ENCODE peak calls at places on chromosomes 16 and 17, in eight cellular contexts. One of them, this sample, is unnamed.

GRCh38 chr17:8954339-8954738 is 11.2 kb downstream of the PIK3R5 start:
- DNase-seq in lower leg skin: peak; percentile 66
- DNase-seq in A549: no peak
- DNase-seq in CD8-positive, alpha-beta T cell: peak; percentile 84
- DNase-seq in PC-9: no peak
- DNase-seq in GM12878: no peak
- DNase-seq in endothelial cell: no peak
- DNase-seq in CD4-positive, alpha-beta T cell: peak; percentile 73
- DNase-seq in this sample: peak; percentile 86

GRCh38 chr16:54934536-54935410 is 4.1 kb downstream of the IRX5 start:
- DNase-seq in lower leg skin: peak; percentile 50
- DNase-seq in A549: no peak
- DNase-seq in CD8-positive, alpha-beta T cell: no peak
- DNase-seq in PC-9: no peak
- DNase-seq in GM12878: no peak
- DNase-seq in endothelial cell: peak; percentile 59
- DNase-seq in CD4-positive, alpha-beta T cell: no peak
- DNase-seq in this sample: no peak

GRCh38 chr16:2090819-2091721 is 43.3 kb downstream of the TSC2 start:
- DNase-seq in lower leg skin: peak; percentile 70
- DNase-seq in A549: no peak
- DNase-seq in CD8-positive, alpha-beta T cell: no peak
- DNase-seq in PC-9: peak; percentile 62
- DNase-seq in GM12878: no peak
- DNase-seq in endothelial cell: peak; percentile 89
- DNase-seq in CD4-positive, alpha-beta T cell: no peak
- DNase-seq in this sample: no peak

GRCh38 chr16:649646-650045 is 481 bp downstream of the WDR90 start:
- DNase-seq in lower leg skin: no peak
- DNase-seq in A549: no peak
- DNase-seq in CD8-positive, alpha-beta T cell: no peak
- DNase-seq in PC-9: no peak
- DNase-seq in GM12878: no peak
- DNase-seq in endothelial cell: no peak
- DNase-seq in CD4-positive, alpha-beta T cell: no peak
- DNase-seq in this sample: no peak

GRCh38 chr16:50525716-50526115 is 22.5 kb upstream of the NKD1 start:
- DNase-seq in lower leg skin: no peak
- DNase-seq in A549: no peak
- DNase-seq in CD8-positive, alpha-beta T cell: no peak
- DNase-seq in PC-9: no peak
- DNase-seq in GM12878: no peak
- DNase-seq in endothelial cell: no peak
- DNase-seq in CD4-positive, alpha-beta T cell: no peak
- DNase-seq in this sample: no peak

GRCh38 chr16:82639263-82639662 is 12.5 kb downstream of the CDH13 start:
- DNase-seq in lower leg skin: no peak
- DNase-seq in A549: no peak
- DNase-seq in CD8-positive, alpha-beta T cell: no peak
- DNase-seq in PC-9: no peak
- DNase-seq in GM12878: no peak
- DNase-seq in endothelial cell: no peak
- DNase-seq in CD4-positive, alpha-beta T cell: no peak
- DNase-seq in this sample: no peak

GRCh38 chr16:17138801-17139200 is 332.0 kb downstream of the XYLT1 start:
- DNase-seq in lower leg skin: no peak
- DNase-seq in A549: no peak
- DNase-seq in CD8-positive, alpha-beta T cell: no peak
- DNase-seq in PC-9: no peak
- DNase-seq in GM12878: no peak
- DNase-seq in endothelial cell: peak; percentile 26
- DNase-seq in CD4-positive, alpha-beta T cell: no peak
- DNase-seq in this sample: no peak

GRCh38 chr17:20095366-20096080 is 86.4 kb downstream of the SPECC1 start:
- DNase-seq in lower leg skin: peak; percentile 62
- DNase-seq in A549: peak; percentile 67
- DNase-seq in CD8-positive, alpha-beta T cell: no peak
- DNase-seq in PC-9: no peak
- DNase-seq in GM12878: no peak
- DNase-seq in endothelial cell: peak; percentile 60
- DNase-seq in CD4-positive, alpha-beta T cell: no peak
- DNase-seq in this sample: peak; percentile 92

GRCh38 chr17:80067393-80067986 is 31.0 kb downstream of the CCDC40 start:
- DNase-seq in lower leg skin: no peak
- DNase-seq in A549: no peak
- DNase-seq in CD8-positive, alpha-beta T cell: no peak
- DNase-seq in PC-9: no peak
- DNase-seq in GM12878: no peak
- DNase-seq in endothelial cell: no peak
- DNase-seq in CD4-positive, alpha-beta T cell: no peak
- DNase-seq in this sample: no peak

GRCh38 chr17:45311762-45312476 is 4.9 kb downstream of the MAP3K14 start:
- DNase-seq in lower leg skin: no peak
- DNase-seq in A549: peak; percentile 62
- DNase-seq in CD8-positive, alpha-beta T cell: peak; percentile 75
- DNase-seq in PC-9: peak; percentile 99
- DNase-seq in GM12878: no peak
- DNase-seq in endothelial cell: no peak
- DNase-seq in CD4-positive, alpha-beta T cell: peak; percentile 56
- DNase-seq in this sample: no peak

GRCh38 chr17:72353502-72353901 is 232.7 kb downstream of the SOX9 start:
- DNase-seq in lower leg skin: no peak
- DNase-seq in A549: no peak
- DNase-seq in CD8-positive, alpha-beta T cell: no peak
- DNase-seq in PC-9: no peak
- DNase-seq in GM12878: no peak
- DNase-seq in endothelial cell: no peak
- DNase-seq in CD4-positive, alpha-beta T cell: no peak
- DNase-seq in this sample: no peak

GRCh38 chr16:57473906-57474305 is 11.4 kb downstream of the POLR2C start:
- DNase-seq in lower leg skin: no peak
- DNase-seq in A549: no peak
- DNase-seq in CD8-positive, alpha-beta T cell: no peak
- DNase-seq in PC-9: no peak
- DNase-seq in GM12878: no peak
- DNase-seq in endothelial cell: no peak
- DNase-seq in CD4-positive, alpha-beta T cell: no peak
- DNase-seq in this sample: no peak

GRCh38 chr17:14305785-14306496 is 5.1 kb downstream of the HS3ST3B1 start:
- DNase-seq in lower leg skin: no peak
- DNase-seq in A549: no peak
- DNase-seq in CD8-positive, alpha-beta T cell: no peak
- DNase-seq in PC-9: no peak
- DNase-seq in GM12878: no peak
- DNase-seq in endothelial cell: no peak
- DNase-seq in CD4-positive, alpha-beta T cell: no peak
- DNase-seq in this sample: no peak

GRCh38 chr17:39080416-39081179 is 70.8 kb downstream of the PLXDC1 start:
- DNase-seq in lower leg skin: peak; percentile 41
- DNase-seq in A549: no peak
- DNase-seq in CD8-positive, alpha-beta T cell: no peak
- DNase-seq in PC-9: no peak
- DNase-seq in GM12878: no peak
- DNase-seq in endothelial cell: no peak
- DNase-seq in CD4-positive, alpha-beta T cell: no peak
- DNase-seq in this sample: peak; percentile 74

GRCh38 chr16:56354746-56355145 is 70.6 kb downstream of the AMFR start:
- DNase-seq in lower leg skin: no peak
- DNase-seq in A549: no peak
- DNase-seq in CD8-positive, alpha-beta T cell: no peak
- DNase-seq in PC-9: peak; percentile 9
- DNase-seq in GM12878: no peak
- DNase-seq in endothelial cell: no peak
- DNase-seq in CD4-positive, alpha-beta T cell: no peak
- DNase-seq in this sample: peak; percentile 16

GRCh38 chr16:85238233-85238647 is 126.0 kb upstream of the CIBAR2 start:
- DNase-seq in lower leg skin: no peak
- DNase-seq in A549: no peak
- DNase-seq in CD8-positive, alpha-beta T cell: no peak
- DNase-seq in PC-9: no peak
- DNase-seq in GM12878: no peak
- DNase-seq in endothelial cell: peak; percentile 40
- DNase-seq in CD4-positive, alpha-beta T cell: no peak
- DNase-seq in this sample: peak; percentile 92

GRCh38 chr16:50879873-50880695 is 138.2 kb downstream of the CYLD start:
- DNase-seq in lower leg skin: no peak
- DNase-seq in A549: no peak
- DNase-seq in CD8-positive, alpha-beta T cell: no peak
- DNase-seq in PC-9: no peak
- DNase-seq in GM12878: no peak
- DNase-seq in endothelial cell: peak; percentile 18
- DNase-seq in CD4-positive, alpha-beta T cell: no peak
- DNase-seq in this sample: no peak

GRCh38 chr16:65126845-65127624 is 5.2 kb upstream of the CDH11 start:
- DNase-seq in lower leg skin: no peak
- DNase-seq in A549: no peak
- DNase-seq in CD8-positive, alpha-beta T cell: no peak
- DNase-seq in PC-9: no peak
- DNase-seq in GM12878: no peak
- DNase-seq in endothelial cell: no peak
- DNase-seq in CD4-positive, alpha-beta T cell: no peak
- DNase-seq in this sample: no peak
- TF ChIP-seq CTCF in lower leg skin: no peak
- TF ChIP-seq CTCF in A549: no peak
- TF ChIP-seq CTCF in CD8-positive, alpha-beta T cell: no peak
- TF ChIP-seq CTCF in PC-9: peak; percentile 56
- TF ChIP-seq CTCF in GM12878: peak; percentile 14
- TF ChIP-seq CTCF in endothelial cell: peak; percentile 62
- TF ChIP-seq CTCF in CD4-positive, alpha-beta T cell: no peak
- TF ChIP-seq CTCF in this sample: peak; percentile 32

GRCh38 chr16:19114359-19115147 is 789 bp downstream of the ITPRIPL2 start:
- DNase-seq in lower leg skin: peak; percentile 65
- DNase-seq in A549: peak; percentile 54
- DNase-seq in CD8-positive, alpha-beta T cell: no peak
- DNase-seq in PC-9: peak; percentile 55
- DNase-seq in GM12878: no peak
- DNase-seq in endothelial cell: peak; percentile 68
- DNase-seq in CD4-positive, alpha-beta T cell: no peak
- DNase-seq in this sample: peak; percentile 73
- TF ChIP-seq CTCF in lower leg skin: no peak
- TF ChIP-seq CTCF in A549: no peak
- TF ChIP-seq CTCF in CD8-positive, alpha-beta T cell: no peak
- TF ChIP-seq CTCF in PC-9: no peak
- TF ChIP-seq CTCF in GM12878: no peak
- TF ChIP-seq CTCF in endothelial cell: no peak
- TF ChIP-seq CTCF in CD4-positive, alpha-beta T cell: no peak
- TF ChIP-seq CTCF in this sample: peak; percentile 32

GRCh38 chr17:40341808-40342574 is 22.5 kb downstream of the GJD3 start:
- DNase-seq in lower leg skin: no peak
- DNase-seq in A549: peak; percentile 89
- DNase-seq in CD8-positive, alpha-beta T cell: no peak
- DNase-seq in PC-9: peak; percentile 51
- DNase-seq in GM12878: no peak
- DNase-seq in endothelial cell: peak; percentile 80
- DNase-seq in CD4-positive, alpha-beta T cell: peak; percentile 32
- DNase-seq in this sample: peak; percentile 79

GRCh38 chr17:40339068-40339699 is 25.4 kb downstream of the GJD3 start:
- DNase-seq in lower leg skin: no peak
- DNase-seq in A549: no peak
- DNase-seq in CD8-positive, alpha-beta T cell: no peak
- DNase-seq in PC-9: no peak
- DNase-seq in GM12878: no peak
- DNase-seq in endothelial cell: no peak
- DNase-seq in CD4-positive, alpha-beta T cell: no peak
- DNase-seq in this sample: no peak

GRCh38 chr17:40342575-40343058 is 21.9 kb downstream of the GJD3 start:
- DNase-seq in lower leg skin: no peak
- DNase-seq in A549: no peak
- DNase-seq in CD8-positive, alpha-beta T cell: no peak
- DNase-seq in PC-9: no peak
- DNase-seq in GM12878: no peak
- DNase-seq in endothelial cell: no peak
- DNase-seq in CD4-positive, alpha-beta T cell: no peak
- DNase-seq in this sample: no peak

GRCh38 chr17:40340327-40340726 is 24.2 kb downstream of the GJD3 start:
- DNase-seq in lower leg skin: no peak
- DNase-seq in A549: no peak
- DNase-seq in CD8-positive, alpha-beta T cell: no peak
- DNase-seq in PC-9: no peak
- DNase-seq in GM12878: no peak
- DNase-seq in endothelial cell: no peak
- DNase-seq in CD4-positive, alpha-beta T cell: no peak
- DNase-seq in this sample: no peak

DNA sequence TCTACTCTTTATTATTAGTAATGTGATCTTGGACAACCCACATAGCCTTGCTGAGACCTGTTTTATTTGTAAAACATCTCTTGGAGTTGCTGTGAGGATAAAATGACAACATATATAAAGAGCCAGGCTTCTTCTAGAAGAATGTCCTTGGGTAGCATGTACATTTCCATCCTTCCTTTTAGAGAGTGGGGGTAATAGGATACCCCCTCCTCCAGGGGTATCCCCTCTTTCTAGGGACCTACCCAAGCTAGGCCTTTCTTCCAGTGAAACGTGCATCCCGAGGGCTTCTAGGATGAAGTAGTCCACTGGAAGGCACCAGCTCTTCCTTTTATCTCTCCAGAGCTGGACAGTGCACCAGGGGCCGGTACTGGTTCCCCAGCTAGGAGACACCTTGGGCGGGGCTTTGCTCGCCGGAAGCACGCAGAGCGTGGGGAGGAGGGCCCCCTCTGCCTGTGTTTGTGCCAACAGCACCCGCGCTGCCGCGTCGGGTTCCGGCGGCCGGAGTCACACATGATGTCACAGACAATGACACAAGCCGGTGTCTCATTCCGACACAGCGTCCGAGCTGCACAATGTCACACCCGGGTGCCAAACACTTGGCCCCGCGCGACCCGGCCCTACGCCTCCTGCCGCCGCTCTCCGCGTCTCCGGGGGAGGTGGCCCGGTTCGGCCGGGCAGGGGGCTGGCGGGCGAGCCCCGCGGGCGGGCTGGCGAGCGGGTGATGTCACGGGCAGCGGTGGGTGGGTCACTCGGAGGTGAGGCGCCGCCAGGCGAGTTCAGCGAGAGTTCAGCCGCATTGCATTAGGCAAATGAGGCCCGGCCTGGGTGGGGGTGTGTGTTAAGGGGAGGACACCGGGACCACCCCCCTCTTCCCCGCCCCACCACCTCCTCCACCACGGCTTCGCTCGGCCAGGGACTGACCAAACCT is 23.4 kb downstream of the GJD3 start:
- DNase-seq in lower leg skin: peak; percentile 89
- DNase-seq in A549: peak; percentile 92
- DNase-seq in CD8-positive, alpha-beta T cell: peak; percentile 87
- DNase-seq in PC-9: peak; percentile 73
- DNase-seq in GM12878: no peak
- DNase-seq in endothelial cell: peak; percentile 71
- DNase-seq in CD4-positive, alpha-beta T cell: peak; percentile 82
- DNase-seq in this sample: peak; percentile 98
- TF ChIP-seq CTCF in lower leg skin: no peak
- TF ChIP-seq CTCF in A549: no peak
- TF ChIP-seq CTCF in CD8-positive, alpha-beta T cell: peak; percentile 24
- TF ChIP-seq CTCF in PC-9: peak; percentile 43
- TF ChIP-seq CTCF in GM12878: no peak
- TF ChIP-seq CTCF in endothelial cell: no peak
- TF ChIP-seq CTCF in CD4-positive, alpha-beta T cell: peak; percentile 55
- TF ChIP-seq CTCF in this sample: peak; percentile 13

GRCh38 chr17:56751145-56751743 is 82.5 kb downstream of the C17orf67 start:
- DNase-seq in lower leg skin: no peak
- DNase-seq in A549: no peak
- DNase-seq in CD8-positive, alpha-beta T cell: no peak
- DNase-seq in PC-9: no peak
- DNase-seq in GM12878: no peak
- DNase-seq in endothelial cell: peak; percentile 16
- DNase-seq in CD4-positive, alpha-beta T cell: no peak
- DNase-seq in this sample: no peak
- TF ChIP-seq CTCF in lower leg skin: no peak
- TF ChIP-seq CTCF in A549: no peak
- TF ChIP-seq CTCF in CD8-positive, alpha-beta T cell: no peak
- TF ChIP-seq CTCF in PC-9: no peak
- TF ChIP-seq CTCF in GM12878: no peak
- TF ChIP-seq CTCF in endothelial cell: peak; percentile 33
- TF ChIP-seq CTCF in CD4-positive, alpha-beta T cell: no peak
- TF ChIP-seq CTCF in this sample: no peak